ENCODE peak calls at places on chromosomes 13 and 19, in seven cellular contexts. One of them, this sample, is unnamed.

GRCh38 chr13:113635709-113636108 is 22.3 kb downstream of the ATP4B start:
- DNase-seq in stimulated activated CD4-positive, alpha-beta T cell treated with anti-CD3 and anti-CD28 coated beads, Interleukin-12 subunit alpha, Interleukin-12 subunit beta, amount 100 ng/mL, for 48 hours: no peak
- DNase-seq in thoracic aorta: no peak
- DNase-seq in CD8-positive, alpha-beta T cell: no peak
- DNase-seq in fibroblast of mammary gland: no peak
- DNase-seq in fibroblast of the conjunctiva: no peak
- DNase-seq in NCI-H187 treated with DMSO at 0.1 percent for 48 hours: no peak
- DNase-seq in this sample: no peak

GRCh38 chr13:112892759-112893569 is 76.0 kb upstream of the MCF2L start:
- DNase-seq in stimulated activated CD4-positive, alpha-beta T cell treated with anti-CD3 and anti-CD28 coated beads, Interleukin-12 subunit alpha, Interleukin-12 subunit beta, amount 100 ng/mL, for 48 hours: no peak
- DNase-seq in thoracic aorta: no peak
- DNase-seq in CD8-positive, alpha-beta T cell: no peak
- DNase-seq in fibroblast of mammary gland: no peak
- DNase-seq in fibroblast of the conjunctiva: no peak
- DNase-seq in NCI-H187 treated with DMSO at 0.1 percent for 48 hours: no peak
- DNase-seq in this sample: no peak

GRCh38 chr13:67048084-67048792 is 181.9 kb downstream of the PCDH9 start:
- DNase-seq in stimulated activated CD4-positive, alpha-beta T cell treated with anti-CD3 and anti-CD28 coated beads, Interleukin-12 subunit alpha, Interleukin-12 subunit beta, amount 100 ng/mL, for 48 hours: no peak
- DNase-seq in thoracic aorta: no peak
- DNase-seq in CD8-positive, alpha-beta T cell: no peak
- DNase-seq in fibroblast of mammary gland: peak
- DNase-seq in fibroblast of the conjunctiva: no peak
- DNase-seq in NCI-H187 treated with DMSO at 0.1 percent for 48 hours: peak
- DNase-seq in this sample: no peak

GRCh38 chr13:52001120-52001731 is 10.0 kb downstream of the ATP7B start:
- DNase-seq in stimulated activated CD4-positive, alpha-beta T cell treated with anti-CD3 and anti-CD28 coated beads, Interleukin-12 subunit alpha, Interleukin-12 subunit beta, amount 100 ng/mL, for 48 hours: no peak
- DNase-seq in thoracic aorta: no peak
- DNase-seq in CD8-positive, alpha-beta T cell: no peak
- DNase-seq in fibroblast of mammary gland: peak
- DNase-seq in fibroblast of the conjunctiva: peak
- DNase-seq in NCI-H187 treated with DMSO at 0.1 percent for 48 hours: no peak
- DNase-seq in this sample: peak

GRCh38 chr19:58154287-58154678 is 3.7 kb upstream of the ZNF329 start:
- DNase-seq in stimulated activated CD4-positive, alpha-beta T cell treated with anti-CD3 and anti-CD28 coated beads, Interleukin-12 subunit alpha, Interleukin-12 subunit beta, amount 100 ng/mL, for 48 hours: no peak
- DNase-seq in thoracic aorta: no peak
- DNase-seq in CD8-positive, alpha-beta T cell: no peak
- DNase-seq in fibroblast of mammary gland: peak
- DNase-seq in fibroblast of the conjunctiva: peak
- DNase-seq in NCI-H187 treated with DMSO at 0.1 percent for 48 hours: no peak
- DNase-seq in this sample: no peak

GRCh38 chr19:38685666-38686529 is 38.4 kb downstream of the ACTN4 start:
- DNase-seq in stimulated activated CD4-positive, alpha-beta T cell treated with anti-CD3 and anti-CD28 coated beads, Interleukin-12 subunit alpha, Interleukin-12 subunit beta, amount 100 ng/mL, for 48 hours: no peak
- DNase-seq in thoracic aorta: no peak
- DNase-seq in CD8-positive, alpha-beta T cell: no peak
- DNase-seq in fibroblast of mammary gland: peak
- DNase-seq in fibroblast of the conjunctiva: no peak
- DNase-seq in NCI-H187 treated with DMSO at 0.1 percent for 48 hours: no peak
- DNase-seq in this sample: peak

GRCh38 chr19:32877977-32878745 is 8.6 kb upstream of the SLC7A9 start:
- DNase-seq in stimulated activated CD4-positive, alpha-beta T cell treated with anti-CD3 and anti-CD28 coated beads, Interleukin-12 subunit alpha, Interleukin-12 subunit beta, amount 100 ng/mL, for 48 hours: no peak
- DNase-seq in thoracic aorta: no peak
- DNase-seq in CD8-positive, alpha-beta T cell: no peak
- DNase-seq in fibroblast of mammary gland: no peak
- DNase-seq in fibroblast of the conjunctiva: no peak
- DNase-seq in NCI-H187 treated with DMSO at 0.1 percent for 48 hours: no peak
- DNase-seq in this sample: no peak

GRCh38 chr19:2449019-2449418 is 7.7 kb downstream of the LMNB2 start:
- DNase-seq in stimulated activated CD4-positive, alpha-beta T cell treated with anti-CD3 and anti-CD28 coated beads, Interleukin-12 subunit alpha, Interleukin-12 subunit beta, amount 100 ng/mL, for 48 hours: no peak
- DNase-seq in thoracic aorta: no peak
- DNase-seq in CD8-positive, alpha-beta T cell: peak
- DNase-seq in fibroblast of mammary gland: no peak
- DNase-seq in fibroblast of the conjunctiva: no peak
- DNase-seq in NCI-H187 treated with DMSO at 0.1 percent for 48 hours: no peak
- DNase-seq in this sample: no peak

GRCh38 chr19:54164369-54165068 is 5.0 kb upstream of the LENG1 start:
- DNase-seq in stimulated activated CD4-positive, alpha-beta T cell treated with anti-CD3 and anti-CD28 coated beads, Interleukin-12 subunit alpha, Interleukin-12 subunit beta, amount 100 ng/mL, for 48 hours: peak
- DNase-seq in thoracic aorta: no peak
- DNase-seq in CD8-positive, alpha-beta T cell: peak
- DNase-seq in fibroblast of mammary gland: no peak
- DNase-seq in fibroblast of the conjunctiva: no peak
- DNase-seq in NCI-H187 treated with DMSO at 0.1 percent for 48 hours: peak
- DNase-seq in this sample: peak

This sample was measured in HCT116.